ENCODE peak calls at places on chromosomes 13 and 19, in five cellular contexts. Y is A673, M is cardiac muscle cell, K is neuronal stem cell, S is cardiac fibroblast. T is an unnamed sample.

GRCh38 chr13:28744091-28744536 is 25.3 kb upstream of the SLC46A3 start:
- DNase-seq in S (peak), Y (peak), K (no peak), M (peak), T (no peak)

GRCh38 chr19:16349551-16350171 is 25.0 kb downstream of the KLF2 start:
- DNase-seq in Y (no peak), K (no peak), M (no peak), S (no peak), T (no peak)

GRCh38 chr19:18021121-18021755 is 13.3 kb downstream of the ARRDC2 start:
- DNase-seq in K (no peak), Y (peak), S (peak), M (peak), T (peak)

GRCh38 chr19:16945762-16946465 is 57.1 kb downstream of the F2RL3 start:
- DNase-seq in K (no peak), M (no peak), S (no peak), Y (no peak), T (no peak)

GRCh38 chr19:43895727-43896126 is 39.4 kb downstream of the ZNF45 start:
- DNase-seq in S (no peak), M (peak), K (no peak), Y (no peak), T (no peak)

GRCh38 chr19:49849433-49850220 is 1.3 kb upstream of the PTOV1 start:
- DNase-seq in S (no peak), Y (no peak), K (no peak), M (no peak), T (no peak)

GRCh38 chr19:6767081-6767356 is 216 bp downstream of the SH2D3A start:
- DNase-seq in S (no peak), Y (no peak), K (no peak), M (no peak), T (no peak)

GRCh38 chr13:111558700-111559088 is 238.3 kb downstream of the TEX29 start:
- DNase-seq in Y (no peak), M (no peak), S (no peak), K (no peak), T (no peak)

GRCh38 chr13:91745962-91746361 is 347.5 kb downstream of the GPC5 start:
- DNase-seq in S (no peak), Y (no peak), M (no peak), K (no peak), T (no peak)

GRCh38 chr19:42028304-42029216 is 34.5 kb upstream of the ATP1A3 start:
- DNase-seq in K (peak), S (no peak), M (no peak), Y (peak), T (peak)

GRCh38 chr13:59458908-59459579 is 704.7 kb downstream of the DIAPH3 start:
- DNase-seq in Y (peak), M (peak), S (peak), K (no peak), T (no peak)

GRCh38 chr19:10431943-10432735 is 11.8 kb downstream of the PDE4A start:
- DNase-seq in M (peak), S (peak), Y (peak), K (no peak), T (peak)

GRCh38 chr13:41914552-41914951 is 46.4 kb downstream of the VWA8 start:
- DNase-seq in S (no peak), K (no peak), Y (no peak), M (no peak), T (no peak)
- H3K4me3 ChIP-seq in S (no peak), K (no peak), Y (no peak), M (no peak), T (no peak)

DNA sequence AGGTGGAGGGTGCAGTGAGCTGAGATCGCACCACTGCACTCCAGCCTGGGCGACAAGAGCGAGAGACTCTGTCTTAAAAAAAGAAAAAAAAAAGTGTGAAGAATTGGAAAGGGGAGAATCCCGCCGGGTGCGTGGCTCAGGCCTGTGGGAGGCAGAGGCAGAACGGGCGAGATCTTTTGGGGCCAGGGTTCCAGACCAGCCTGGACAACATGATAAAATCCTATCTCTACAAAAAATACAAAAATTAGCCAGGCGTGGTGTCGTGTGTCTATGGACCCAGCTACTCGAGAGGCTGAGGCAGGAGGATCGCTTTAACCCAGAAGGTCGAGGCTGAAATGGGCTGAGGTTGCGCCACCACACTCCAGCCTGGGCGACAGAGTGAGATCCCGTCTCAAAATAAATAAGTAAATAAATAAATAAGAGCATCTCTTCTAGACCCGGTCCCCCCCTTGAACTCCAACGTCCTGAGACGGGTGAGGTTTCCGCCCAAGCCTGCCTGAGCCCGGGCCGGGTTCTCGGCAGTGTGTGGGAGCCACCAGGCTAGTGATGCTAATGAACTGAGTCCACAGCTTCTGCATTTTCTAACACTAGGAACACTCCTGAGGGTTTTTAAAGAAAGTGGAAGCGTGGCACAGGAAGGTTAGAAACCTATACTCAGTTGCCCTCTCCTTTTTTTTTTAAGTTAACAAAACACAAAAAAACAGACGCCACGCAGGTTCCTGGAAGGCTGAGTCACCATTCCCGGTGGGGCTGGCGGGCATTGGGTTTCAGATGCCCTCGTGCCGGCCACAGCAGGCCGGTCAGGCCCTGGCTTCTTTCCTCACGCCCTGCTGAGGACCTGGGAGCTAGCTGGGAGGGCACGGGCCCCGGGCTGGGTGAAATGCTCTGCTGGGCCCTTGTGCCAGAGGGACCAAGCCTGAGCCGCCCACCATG is 22.1 kb downstream of the GPX4 start:
- DNase-seq in Y (no peak), S (peak), K (no peak), M (no peak), T (no peak)
- H3K4me3 ChIP-seq in Y (no peak), S (no peak), K (no peak), M (no peak), T (no peak)

DNA sequence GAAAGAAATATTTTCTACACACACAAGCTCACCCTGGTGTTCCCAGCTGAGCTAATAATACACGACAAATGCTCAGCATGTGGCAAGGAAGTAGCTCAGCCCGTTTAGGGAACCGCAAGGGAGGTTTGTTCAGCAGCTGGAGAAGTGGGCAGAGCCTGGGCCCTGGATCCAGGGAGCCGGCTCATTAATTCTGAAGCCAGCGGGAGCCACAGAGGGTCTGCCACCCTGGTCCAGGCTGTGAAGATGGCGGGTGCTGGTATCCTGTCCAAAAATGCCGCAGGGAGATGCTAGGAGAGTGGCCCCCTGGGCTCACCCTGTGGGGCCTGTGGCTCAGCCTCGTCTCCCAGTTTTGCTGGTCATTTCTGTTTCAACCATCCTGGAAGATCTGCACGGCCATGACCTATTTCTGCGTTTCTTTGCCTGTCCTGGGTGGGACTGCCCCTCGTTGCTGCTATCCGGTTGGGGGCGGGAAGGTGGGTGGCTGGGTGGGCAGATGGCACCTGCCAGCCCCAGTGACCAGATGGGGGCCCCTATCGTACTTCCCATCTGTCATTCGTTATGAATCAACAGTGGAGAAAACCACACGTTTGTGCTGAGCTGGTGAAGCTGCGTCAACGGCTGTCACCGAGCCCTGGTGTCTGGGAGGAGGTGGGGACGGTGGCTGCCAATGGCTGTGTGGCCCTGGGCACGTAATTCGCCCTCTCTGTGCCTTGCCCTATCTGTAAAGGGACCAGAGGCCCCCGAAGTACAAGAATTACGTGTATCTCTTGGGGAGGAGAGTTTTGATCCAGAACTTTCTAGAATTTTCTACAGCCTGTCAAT is 2.7 kb upstream of the GNA15 start:
- DNase-seq in M (peak), S (no peak), K (no peak), Y (peak), T (peak)
- H3K4me3 ChIP-seq in M (no peak), S (no peak), K (no peak), Y (peak), T (peak)

DNA sequence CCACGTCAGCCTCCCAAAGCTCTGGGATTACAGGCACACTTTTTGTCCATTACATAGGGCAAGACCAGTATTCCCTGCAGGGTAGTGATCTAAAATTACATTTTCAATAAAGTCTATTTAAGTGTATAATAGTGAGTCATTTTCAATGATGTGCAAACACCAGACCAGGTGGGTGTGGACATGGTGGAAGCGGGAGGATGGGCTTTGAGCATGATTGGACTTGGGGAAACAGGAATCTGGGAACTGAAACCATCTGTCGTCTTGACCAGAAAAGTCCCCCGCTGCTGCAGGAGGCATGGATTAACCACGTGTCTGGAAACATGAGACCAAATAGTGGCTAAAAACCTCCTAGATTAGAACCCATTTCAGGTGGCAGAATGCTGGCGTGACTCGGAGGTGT is 4.9 kb downstream of the FXYD3 start:
- DNase-seq in K (no peak), S (peak), Y (no peak), M (peak), T (no peak)
- H3K4me3 ChIP-seq in K (no peak), S (no peak), Y (no peak), M (no peak), T (no peak)